ENCODE peak calls at places on chromosomes 3 and 15, in five cellular contexts. W is heart left ventricle, V is heart right ventricle, B is thyroid gland, T is HCT116. C is an unnamed sample. For H3K9me3, the result is how much of the 10 kb centered on the place peaks cover.

GRCh38 chr3:31354373-31354772 is 178.4 kb upstream of the STT3B start:
- DNase-seq in W (no peak), V (no peak), B (no peak), T (no peak), C (no peak)

GRCh38 chr3:101163554-101163953 is 156.8 kb downstream of the IMPG2 start:
- DNase-seq in W (no peak), V (no peak), B (no peak), T (no peak), C (no peak)

GRCh38 chr15:76335129-76335850 is 1.3 kb upstream of the ISL2 start:
- DNase-seq in W (no peak), V (no peak), B (no peak), T (no peak), C (no peak)

GRCh38 chr3:12371525-12372140 is 82.8 kb downstream of the PPARG start:
- DNase-seq in W (no peak), V (peak), B (no peak), T (no peak), C (no peak)

GRCh38 chr15:68326711-68327412 is 49.3 kb downstream of the FEM1B start:
- DNase-seq in W (no peak), V (no peak), B (no peak), T (no peak), C (no peak)

GRCh38 chr3:66302288-66302687 is 81.5 kb downstream of the SLC25A26 start:
- DNase-seq in W (no peak), V (no peak), B (no peak), T (no peak), C (no peak)

GRCh38 chr3:149390772-149391212 is 13.3 kb upstream of the TM4SF1 start:
- DNase-seq in W (no peak), V (no peak), B (no peak), T (peak), C (no peak)

GRCh38 chr3:166125179-166125578 is 288.0 kb upstream of the BCHE start:
- DNase-seq in W (no peak), V (no peak), B (no peak), T (no peak), C (no peak)

GRCh38 chr3:133892546-133893231 is 3.0 kb downstream of the RAB6B start:
- DNase-seq in W (peak), V (peak), B (no peak), T (no peak), C (peak)

DNA sequence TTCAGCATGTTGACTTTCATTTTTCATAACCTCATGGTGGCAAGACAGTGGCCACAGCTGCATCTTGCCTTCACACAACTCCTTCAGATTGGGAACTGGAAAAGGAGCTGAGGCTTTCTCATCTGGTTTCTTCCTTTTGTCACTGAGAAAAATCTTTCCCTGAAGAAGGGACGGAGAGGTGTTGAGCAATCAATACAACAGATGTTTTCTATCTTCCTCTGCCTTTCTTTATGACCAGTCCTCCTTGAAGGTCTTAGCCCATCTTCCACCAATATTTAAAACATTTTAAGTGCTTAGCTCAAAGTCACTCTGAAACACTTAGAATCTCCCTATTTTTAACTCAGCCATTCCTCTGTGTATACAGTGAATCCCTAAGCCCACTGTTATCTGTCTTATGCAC is 11.9 kb downstream of the ZNF660 start:
- DNase-seq in W (no peak), V (no peak), B (no peak), T (no peak), C (no peak)
- H3K9me3 ChIP-seq in W (under half), V (under half), B (under half), T (under half), C (under half)

GRCh38 chr15:65105038-65105437 is 10.0 kb downstream of the UBAP1L start:
- DNase-seq in W (no peak), V (no peak), B (no peak), T (no peak), C (no peak)

GRCh38 chr15:65101891-65102708 is 12.9 kb downstream of the UBAP1L start:
- DNase-seq in W (no peak), V (no peak), B (no peak), T (no peak), C (no peak)

GRCh38 chr15:65101418-65101890 is 13.5 kb downstream of the UBAP1L start:
- DNase-seq in W (peak), V (peak), B (peak), T (peak), C (peak)

GRCh38 chr15:65102912-65103311 is 12.1 kb downstream of the UBAP1L start:
- DNase-seq in W (no peak), V (no peak), B (no peak), T (no peak), C (no peak)

GRCh38 chr15:65106011-65106590 is 8.9 kb downstream of the UBAP1L start:
- DNase-seq in W (no peak), V (no peak), B (no peak), T (no peak), C (no peak)
- H3K9me3 ChIP-seq in W (under half), V (under half), B (under half), T (under half), C (under half)

GRCh38 chr15:98263787-98264186 is 303.3 kb downstream of the ARRDC4 start:
- DNase-seq in W (no peak), V (no peak), B (no peak), T (no peak), C (no peak)

GRCh38 chr15:98268163-98268562 is 307.7 kb downstream of the ARRDC4 start:
- DNase-seq in W (no peak), V (no peak), B (no peak), T (no peak), C (no peak)

DNA sequence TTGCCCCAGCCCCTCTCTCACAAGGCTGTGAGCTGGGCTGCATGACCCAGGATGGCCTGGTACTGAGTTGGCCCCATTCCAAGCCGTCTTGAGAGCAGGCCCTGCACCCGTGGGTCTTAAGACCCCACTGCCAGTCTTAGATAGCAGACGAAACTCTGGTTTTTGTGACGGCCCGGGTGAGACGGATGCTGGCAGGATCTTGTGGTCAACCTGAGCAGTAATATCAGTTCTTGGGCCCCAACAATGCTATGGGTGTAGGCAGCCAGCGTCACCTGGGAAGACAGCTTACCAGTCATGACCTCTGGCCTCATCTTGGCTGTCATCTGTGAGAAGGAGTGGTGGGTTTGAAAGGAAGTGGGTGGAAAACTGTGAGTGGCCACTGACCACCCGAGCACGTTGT is 305.8 kb downstream of the ARRDC4 start:
- DNase-seq in W (no peak), V (no peak), B (no peak), T (no peak), C (no peak)
- H3K9me3 ChIP-seq in W (under half), V (under half), B (under half), T (under half), C (under half)

DNA sequence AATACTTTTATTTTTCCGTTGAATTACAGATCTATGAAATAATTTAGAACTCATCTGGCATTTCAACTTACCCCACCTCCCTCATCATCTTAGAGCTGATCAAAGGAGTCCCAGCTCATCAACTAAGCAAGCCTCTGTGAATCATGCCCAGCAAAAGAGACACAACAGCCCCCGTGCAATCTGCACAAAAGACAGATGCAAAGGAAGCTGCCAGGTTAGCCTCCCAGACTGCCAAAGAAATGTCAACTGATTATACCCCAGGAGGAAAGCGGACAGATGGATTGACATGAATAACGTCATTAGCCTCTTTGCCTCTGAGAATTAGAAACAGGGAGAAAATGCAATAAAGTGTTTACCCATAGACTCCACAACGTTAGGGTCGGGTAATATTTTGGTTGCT is 75.0 kb downstream of the GABRB3 start:
- DNase-seq in W (no peak), V (no peak), B (no peak), T (no peak), C (no peak)
- H3K9me3 ChIP-seq in W (under half), V (under half), B (under half), T (under half), C (under half)

GRCh38 chr15:87743557-87743956 is 513.0 kb downstream of the NTRK3 start:
- DNase-seq in W (no peak), V (no peak), B (no peak), T (no peak), C (no peak)
- H3K9me3 ChIP-seq in W (under half), V (under half), B (under half), T (under half), C (under half)

GRCh38 chr15:25242957-25243799 is 195.6 kb downstream of the UBE3A start:
- DNase-seq in W (no peak), V (no peak), B (no peak), T (no peak), C (no peak)

GRCh38 chr15:25242166-25242879 is 196.5 kb downstream of the UBE3A start:
- DNase-seq in W (no peak), V (no peak), B (no peak), T (no peak), C (peak)

GRCh38 chr15:25245801-25246622 is 192.8 kb downstream of the UBE3A start:
- DNase-seq in W (no peak), V (peak), B (no peak), T (no peak), C (peak)

GRCh38 chr15:25244731-25245585 is 193.9 kb downstream of the UBE3A start:
- DNase-seq in W (no peak), V (peak), B (no peak), T (no peak), C (peak)

GRCh38 chr15:25243800-25244097 is 195.1 kb downstream of the UBE3A start:
- DNase-seq in W (no peak), V (no peak), B (no peak), T (no peak), C (peak)
- H3K9me3 ChIP-seq in W (under half), V (under half), B (under half), T (under half), C (under half)

C was measured in body of pancreas.